ENCODE peak calls at places on chromosomes 3 and 15, in six cellular contexts. E, M, L, N, V and I are unnamed samples.

GRCh38 chr3:113234688-113235260 is 23.4 kb downstream of the BOC start:
- DNase-seq in E (no peak), N (no peak), L (no peak), M (no peak), V (no peak), I (no peak)

GRCh38 chr15:60137711-60138396 is 133.7 kb downstream of the FOXB1 start:
- DNase-seq in E (no peak), L (no peak), M (no peak), N (peak; percentile 28), V (no peak), I (no peak)

GRCh38 chr3:98151241-98151640 is 4.0 kb downstream of the OR5H14 start:
- DNase-seq in E (no peak), M (no peak), L (no peak), N (no peak), V (no peak), I (peak; percentile 74)

GRCh38 chr3:58063022-58063421 is 54.8 kb downstream of the FLNB start:
- DNase-seq in M (no peak), L (no peak), V (no peak), N (no peak), E (no peak), I (no peak)

GRCh38 chr3:29065211-29065785 is 215.6 kb upstream of the RBMS3 start:
- DNase-seq in M (peak; percentile 79), L (peak; percentile 89), N (peak; percentile 98), V (no peak), E (no peak), I (peak; percentile 93)

GRCh38 chr3:124107074-124107473 is 115.2 kb upstream of the ROPN1 start:
- DNase-seq in V (no peak), N (peak; percentile 27), M (no peak), L (no peak), E (no peak), I (no peak)

GRCh38 chr3:141328286-141329166 is 39.8 kb upstream of the ZBTB38 start:
- DNase-seq in M (no peak), V (no peak), E (peak; percentile 59), N (no peak), L (no peak), I (no peak)

GRCh38 chr3:127786358-127787070 is 35.8 kb downstream of the MGLL start:
- DNase-seq in V (no peak), L (peak; percentile 68), E (no peak), N (no peak), M (peak; percentile 43), I (no peak)

GRCh38 chr15:79878078-79878705 is 18.6 kb downstream of the MTHFS start:
- DNase-seq in V (no peak), N (no peak), E (no peak), L (no peak), M (no peak), I (no peak)

GRCh38 chr3:109973733-109974132 is 636.4 kb upstream of the DPPA4 start:
- DNase-seq in M (peak; percentile 16), L (no peak), V (no peak), E (no peak), N (peak; percentile 1), I (no peak)

GRCh38 chr3:173395412-173396181 is 1.9 kb upstream of the NLGN1 start:
- DNase-seq in E (peak; percentile 63), L (peak; percentile 62), V (no peak), N (peak; percentile 81), M (peak; percentile 93), I (peak; percentile 80)

GRCh38 chr15:77627581-77627980 is 5.1 kb downstream of the LINGO1 start:
- DNase-seq in M (no peak), V (no peak), L (no peak), E (no peak), N (no peak), I (no peak)

GRCh38 chr3:153357436-153357835 is 195.4 kb downstream of the RAP2B start:
- DNase-seq in M (no peak), E (no peak), N (no peak), L (no peak), V (no peak), I (no peak)

GRCh38 chr3:100882571-100882981 is 110.6 kb downstream of the ABI3BP start:
- DNase-seq in L (no peak), N (no peak), M (no peak), V (no peak), E (no peak), I (peak; percentile 84)

GRCh38 chr3:154428369-154429206 is 1.4 kb downstream of the GPR149 start:
- DNase-seq in N (no peak), M (peak; percentile 35), V (no peak), E (no peak), L (no peak), I (no peak)

GRCh38 chr15:74845208-74845568 is 2.2 kb upstream of the ULK3 start:
- DNase-seq in E (no peak), N (no peak), L (no peak), V (peak; percentile 32), M (no peak), I (no peak)